ENCODE peak calls at places on chromosomes 5 and 9, in five cellular contexts. O is activated naive CD4-positive, alpha-beta T cell; B is endodermal cell; T is MCF 10A; L is IMR-90. G is an unnamed sample.

GRCh38 chr5:102961671-102962070 is 158.3 kb downstream of the GIN1 start:
- DNase-seq in L (no peak), B (no peak), O (no peak), T (no peak), G (no peak)

GRCh38 chr9:126916909-126917308 is 2.3 kb downstream of the RALGPS1 start:
- DNase-seq in L (no peak), O (no peak), T (no peak), B (peak), G (no peak)

GRCh38 chr5:17897776-17898175 is 263.5 kb downstream of the TAF11L14 start:
- DNase-seq in B (no peak), T (peak), L (no peak), O (no peak), G (no peak)

GRCh38 chr9:109310486-109310901 is 10.4 kb downstream of the EPB41L4B start:
- DNase-seq in B (no peak), L (peak), T (no peak), O (no peak), G (peak)

GRCh38 chr5:143635146-143635752 is 176.7 kb upstream of the HMHB1 start:
- DNase-seq in B (no peak), T (no peak), O (no peak), L (peak), G (peak)

GRCh38 chr5:40572359-40572758 is 107.4 kb upstream of the PTGER4 start:
- DNase-seq in L (no peak), O (no peak), B (no peak), T (no peak), G (peak)

GRCh38 chr5:128062172-128062746 is 21.3 kb upstream of the SLC12A2 start:
- DNase-seq in O (no peak), L (peak), B (no peak), T (peak), G (peak)

GRCh38 chr5:1011741-1012315 is 3.2 kb downstream of the NKD2 start:
- DNase-seq in O (no peak), B (no peak), T (no peak), L (no peak), G (no peak)

GRCh38 chr5:72693001-72693442 is 123.4 kb upstream of the TNPO1 start:
- DNase-seq in B (no peak), T (peak), L (peak), O (no peak), G (no peak)

GRCh38 chr9:35618854-35619799 is 914 bp upstream of the CD72 start:
- DNase-seq in L (peak), B (no peak), O (no peak), T (no peak), G (peak)